ENCODE peak calls at places on chromosomes 4 and X, in seven cellular contexts. Q is IMR-90, X is mammary epithelial cell, A is endothelial cell of umbilical vein, W is MM.1S, D is PC-9, C is GM23248. J is an unnamed sample.

GRCh38 chrX:85243761-85244410 is at the start of the genes SATL1 and ZNF711:
- DNase-seq in A (peak; percentile 61), X (peak; percentile 2), D (peak; percentile 0), C (peak; percentile 29), W (peak; percentile 12), Q (peak; percentile 51), J (peak; percentile 73)

GRCh38 chr4:37734989-37735388 is 48.8 kb upstream of the RELL1 start:
- DNase-seq in W (no peak), X (no peak), D (no peak), A (no peak), Q (no peak), C (no peak), J (no peak)

GRCh38 chr4:143230683-143231082 is 46.0 kb downstream of the USP38 start:
- DNase-seq in D (no peak), X (no peak), Q (no peak), C (no peak), A (no peak), W (no peak), J (no peak)

GRCh38 chr4:72302981-72303704 is 265.9 kb downstream of the ADAMTS3 start:
- DNase-seq in A (peak; percentile 49), D (peak; percentile 6), W (peak; percentile 43), Q (peak; percentile 35), C (peak; percentile 55), X (peak; percentile 29), J (peak; percentile 50)

GRCh38 chr4:64497526-64497925 is 88.3 kb upstream of the TECRL start:
- DNase-seq in Q (no peak), A (no peak), W (no peak), X (no peak), D (no peak), C (peak; percentile 0), J (peak; percentile 59)

GRCh38 chrX:154727418-154728323 is 23.2 kb downstream of the GAB3 start:
- DNase-seq in D (peak; percentile 28), A (peak; percentile 86), W (no peak), C (peak; percentile 70), Q (peak; percentile 77), X (peak; percentile 64), J (peak; percentile 60)

GRCh38 chrX:13646154-13646549 is 6.8 kb upstream of the TCEANC start:
- DNase-seq in A (peak; percentile 42), C (peak; percentile 77), D (peak; percentile 23), W (peak; percentile 16), Q (peak; percentile 65), X (peak; percentile 53), J (peak; percentile 75)

GRCh38 chr4:74830928-74831327 is 36.6 kb upstream of the BTC start:
- DNase-seq in W (no peak), A (no peak), X (no peak), D (no peak), Q (no peak), C (peak; percentile 14), J (no peak)

GRCh38 chr4:54228064-54228527 is 997 bp upstream of the PDGFRA start:
- DNase-seq in Q (peak; percentile 82), X (peak; percentile 65), C (peak; percentile 91), A (no peak), W (peak; percentile 43), D (peak; percentile 21), J (peak; percentile 68)

GRCh38 chr4:185211035-185211434 is 1.6 kb downstream of the SNX25 start:
- DNase-seq in C (no peak), X (no peak), Q (peak; percentile 28), W (no peak), A (peak; percentile 48), D (no peak), J (no peak)

GRCh38 chr4:137451150-137451850 is 81.0 kb downstream of the PCDH18 start:
- DNase-seq in A (no peak), Q (no peak), D (no peak), X (no peak), C (no peak), W (no peak), J (no peak)

GRCh38 chr4:6008092-6008551 is 10.1 kb downstream of the C4orf50 start:
- DNase-seq in W (no peak), A (no peak), D (no peak), Q (no peak), X (peak; percentile 3), C (no peak), J (no peak)

GRCh38 chr4:79585834-79586233 is 177.8 kb upstream of the GK2 start:
- DNase-seq in D (no peak), W (no peak), C (no peak), Q (no peak), X (no peak), A (no peak), J (no peak)

GRCh38 chr4:24471623-24472510 is 112.5 kb downstream of the DHX15 start:
- DNase-seq in C (peak; percentile 34), W (no peak), D (no peak), X (no peak), Q (no peak), A (no peak), J (no peak)

GRCh38 chrX:27840881-27841280 is 33.1 kb downstream of the MAGEB10 start:
- DNase-seq in C (no peak), A (no peak), D (no peak), Q (no peak), W (no peak), X (no peak), J (no peak)

GRCh38 chr4:179695175-179695574 is 2252.9 kb upstream of the AGA start:
- DNase-seq in C (peak; percentile 18), D (no peak), A (no peak), X (peak; percentile 5), W (no peak), Q (peak; percentile 97), J (peak; percentile 91)

GRCh38 chr4:188423039-188423438 is 283.8 kb downstream of the TRIML1 start:
- DNase-seq in A (no peak), D (no peak), Q (peak; percentile 31), C (no peak), W (no peak), X (no peak), J (no peak)

GRCh38 chr4:182848685-182849084 is 68.5 kb downstream of the DCTD start:
- DNase-seq in C (no peak), A (no peak), D (no peak), W (no peak), X (no peak), Q (no peak), J (no peak)

GRCh38 chr4:141309864-141310263 is 89.2 kb downstream of the ZNF330 start:
- DNase-seq in A (no peak), C (no peak), Q (no peak), D (no peak), W (no peak), X (no peak), J (no peak)

GRCh38 chr4:109738104-109738872 is 8.4 kb upstream of the PLA2G12A start:
- DNase-seq in A (no peak), C (no peak), D (no peak), Q (no peak), W (no peak), X (no peak), J (no peak)

DNA sequence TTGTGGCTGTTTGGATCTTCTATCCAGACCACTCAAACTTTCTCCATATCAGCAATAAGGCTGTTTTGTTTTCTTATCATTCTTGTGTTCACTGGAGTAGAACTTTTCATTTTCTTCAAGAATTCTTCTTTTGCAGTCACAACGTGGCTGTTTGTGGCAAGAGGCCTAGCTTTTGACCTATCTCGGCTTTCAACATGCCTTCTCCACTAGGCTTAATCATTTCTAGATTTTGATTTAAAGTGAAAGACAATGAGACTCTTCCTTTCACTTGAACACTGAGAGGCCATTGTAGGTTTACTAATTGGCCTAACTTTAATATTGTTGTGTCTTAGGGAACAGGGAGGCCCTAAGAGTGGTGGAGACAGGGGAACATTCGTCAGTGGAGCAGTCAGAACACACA is 19.1 kb downstream of the FGF2 start:
- DNase-seq in Q (no peak), C (no peak), D (no peak), W (no peak), X (no peak), A (no peak), J (no peak)
- H4K20me1 ChIP-seq in Q (peaks cover 62% of the 10 kb centered on the region), C (peaks cover 72% of the 10 kb centered on the region), D (no peaks in the 10 kb centered on the region), W (no peaks in the 10 kb centered on the region), X (no peaks in the 10 kb centered on the region), A (no peaks in the 10 kb centered on the region), J (no peaks in the 10 kb centered on the region)

GRCh38 chr4:10083331-10083769 is 33.2 kb downstream of the WDR1 start:
- DNase-seq in W (no peak), Q (no peak), C (no peak), A (no peak), X (no peak), D (no peak), J (no peak)
- H4K20me1 ChIP-seq in W (no peaks in the 10 kb centered on the region), Q (peaks cover 88% of the 10 kb centered on the region), C (no peaks in the 10 kb centered on the region), A (no peaks in the 10 kb centered on the region), X (no peaks in the 10 kb centered on the region), D (no peaks in the 10 kb centered on the region), J (no peaks in the 10 kb centered on the region)

GRCh38 chr4:101262683-101263082 is 84.6 kb downstream of the PPP3CA start:
- DNase-seq in Q (no peak), W (no peak), A (no peak), D (no peak), X (no peak), C (no peak), J (no peak)
- H4K20me1 ChIP-seq in Q (peaks cover 29% of the 10 kb centered on the region), W (no peaks in the 10 kb centered on the region), A (peaks cover 3% of the 10 kb centered on the region), D (peaks cover 3% of the 10 kb centered on the region), X (peaks cover 2% of the 10 kb centered on the region), C (peaks cover 13% of the 10 kb centered on the region), J (peaks cover 2% of the 10 kb centered on the region)

GRCh38 chrX:24184018-24184417 is 34.5 kb downstream of the ZFX start:
- DNase-seq in D (no peak), A (no peak), Q (no peak), X (no peak), W (no peak), C (peak; percentile 33), J (peak; percentile 7)
- H4K20me1 ChIP-seq in D (peaks cover 57% of the 10 kb centered on the region), A (no peaks in the 10 kb centered on the region), Q (peaks cover 67% of the 10 kb centered on the region), X (no peaks in the 10 kb centered on the region), W (no peaks in the 10 kb centered on the region), C (no peaks in the 10 kb centered on the region), J (peaks cover 4% of the 10 kb centered on the region)

DNA sequence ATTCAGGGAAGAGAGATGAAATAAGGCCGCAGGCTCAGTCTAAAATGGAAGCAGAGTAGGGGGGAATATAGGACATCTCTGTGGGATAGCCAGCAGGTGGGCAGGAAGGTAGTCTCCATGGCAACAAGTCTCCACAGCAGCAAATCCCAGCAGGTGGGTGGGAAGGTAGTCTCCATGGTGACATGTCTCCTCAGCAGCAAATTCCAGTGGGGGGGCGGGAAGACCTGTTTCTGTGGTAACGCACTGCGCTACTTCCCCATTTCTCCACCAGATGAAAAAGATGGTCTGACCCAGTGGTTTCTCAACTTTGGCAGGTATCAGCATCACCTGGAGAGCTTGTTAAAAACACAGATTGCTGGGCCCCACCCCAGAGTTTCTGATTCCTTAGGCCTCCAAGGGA is 18.4 kb downstream of the NLGN3 start:
- DNase-seq in W (no peak), D (no peak), A (no peak), Q (no peak), C (no peak), X (no peak), J (no peak)
- H4K20me1 ChIP-seq in W (no peaks in the 10 kb centered on the region), D (no peaks in the 10 kb centered on the region), A (no peaks in the 10 kb centered on the region), Q (no peaks in the 10 kb centered on the region), C (no peaks in the 10 kb centered on the region), X (no peaks in the 10 kb centered on the region), J (no peaks in the 10 kb centered on the region)

GRCh38 chr4:3525532-3526430 is 6.4 kb downstream of the LRPAP1 start:
- DNase-seq in A (no peak), W (no peak), D (no peak), Q (no peak), X (no peak), C (no peak), J (no peak)
- H4K20me1 ChIP-seq in A (peaks cover 2% of the 10 kb centered on the region), W (no peaks in the 10 kb centered on the region), D (no peaks in the 10 kb centered on the region), Q (peaks cover 39% of the 10 kb centered on the region), X (no peaks in the 10 kb centered on the region), C (no peaks in the 10 kb centered on the region), J (no peaks in the 10 kb centered on the region)